ENCODE peak calls at places on chromosomes 13 and 19, in five cellular contexts. O is thyroid gland, M is IMR-90, X is stomach, A is transverse colon. R is an unnamed sample.

GRCh38 chr19:17103177-17103576 is 27.6 kb downstream of the MYO9B start:
- DNase-seq in O (no peak), M (peak), X (peak), A (peak), R (no peak)

GRCh38 chr19:29119582-29119981 is 93.4 kb downstream of the UQCRFS1 start:
- DNase-seq in O (no peak), M (no peak), X (no peak), A (no peak), R (no peak)

GRCh38 chr13:27920677-27921420 is 1.0 kb downstream of the PDX1 start:
- DNase-seq in O (no peak), M (peak), X (no peak), A (no peak), R (no peak)

GRCh38 chr13:114309806-114310410 is 4.4 kb upstream of the CHAMP1 start:
- DNase-seq in O (peak), M (no peak), X (no peak), A (no peak), R (no peak)

GRCh38 chr19:12985049-12985776 is 10.1 kb upstream of the NFIX start:
- DNase-seq in O (peak), M (peak), X (peak), A (peak), R (peak)

GRCh38 chr19:45774765-45775164 is 5.7 kb upstream of the SIX5 start:
- DNase-seq in O (no peak), M (no peak), X (no peak), A (peak), R (no peak)

GRCh38 chr13:113560645-113561416 is 23.7 kb upstream of the TFDP1 start:
- DNase-seq in O (no peak), M (no peak), X (peak), A (no peak), R (no peak)

GRCh38 chr19:2848625-2849024 is 7.3 kb downstream of the ZNF555 start:
- DNase-seq in O (no peak), M (peak), X (no peak), A (no peak), R (no peak)

GRCh38 chr19:10725415-10725814 is 7.5 kb downstream of the DNM2 start:
- DNase-seq in O (no peak), M (no peak), X (no peak), A (no peak), R (no peak)

GRCh38 chr19:2962018-2962670 is 15.2 kb upstream of the TLE6 start:
- DNase-seq in O (peak), M (peak), X (peak), A (peak), R (no peak)

GRCh38 chr19:53580871-53581835 is 43.2 kb downstream of the ZNF331 start:
- DNase-seq in O (no peak), M (no peak), X (no peak), A (no peak), R (no peak)

GRCh38 chr19:33421368-33421767 is 47.9 kb downstream of the CEBPG start:
- DNase-seq in O (no peak), M (no peak), X (no peak), A (no peak), R (no peak)

GRCh38 chr19:19647037-19647835 is 3.8 kb upstream of the GMIP start:
- DNase-seq in O (no peak), M (no peak), X (no peak), A (no peak), R (no peak)

GRCh38 chr19:19645233-19645870 is 1.9 kb upstream of the GMIP start:
- DNase-seq in O (no peak), M (no peak), X (no peak), A (no peak), R (no peak)

GRCh38 chr19:19642506-19643157 is 825 bp downstream of the GMIP start:
- DNase-seq in O (no peak), M (no peak), X (no peak), A (peak), R (no peak)

GRCh38 chr19:19644054-19644388 is 564 bp upstream of the GMIP start:
- DNase-seq in O (no peak), M (no peak), X (no peak), A (no peak), R (no peak)

GRCh38 chr19:19643158-19644053 is at the start of gene GMIP:
- DNase-seq in O (peak), M (peak), X (peak), A (peak), R (peak)
- TF ChIP-seq POLR2A in O (peak), M (no peak), X (no peak), A (peak), R (peak)

GRCh38 chr19:15453091-15453498 is 3.3 kb upstream of the WIZ start:
- DNase-seq in O (peak), M (no peak), X (no peak), A (no peak), R (no peak)

GRCh38 chr19:15454371-15454800 is 4.6 kb upstream of the WIZ start:
- DNase-seq in O (peak), M (no peak), X (peak), A (no peak), R (no peak)

GRCh38 chr19:15450528-15450890 is 753 bp upstream of the WIZ start:
- DNase-seq in O (no peak), M (no peak), X (no peak), A (no peak), R (no peak)

GRCh38 chr19:15453906-15454305 is 4.2 kb upstream of the WIZ start:
- DNase-seq in O (no peak), M (no peak), X (no peak), A (no peak), R (no peak)

GRCh38 chr19:15452111-15453047 is 2.6 kb upstream of the WIZ start:
- DNase-seq in O (peak), M (peak), X (peak), A (peak), R (peak)
- TF ChIP-seq POLR2A in O (peak), M (no peak), X (no peak), A (peak), R (peak)

DNA sequence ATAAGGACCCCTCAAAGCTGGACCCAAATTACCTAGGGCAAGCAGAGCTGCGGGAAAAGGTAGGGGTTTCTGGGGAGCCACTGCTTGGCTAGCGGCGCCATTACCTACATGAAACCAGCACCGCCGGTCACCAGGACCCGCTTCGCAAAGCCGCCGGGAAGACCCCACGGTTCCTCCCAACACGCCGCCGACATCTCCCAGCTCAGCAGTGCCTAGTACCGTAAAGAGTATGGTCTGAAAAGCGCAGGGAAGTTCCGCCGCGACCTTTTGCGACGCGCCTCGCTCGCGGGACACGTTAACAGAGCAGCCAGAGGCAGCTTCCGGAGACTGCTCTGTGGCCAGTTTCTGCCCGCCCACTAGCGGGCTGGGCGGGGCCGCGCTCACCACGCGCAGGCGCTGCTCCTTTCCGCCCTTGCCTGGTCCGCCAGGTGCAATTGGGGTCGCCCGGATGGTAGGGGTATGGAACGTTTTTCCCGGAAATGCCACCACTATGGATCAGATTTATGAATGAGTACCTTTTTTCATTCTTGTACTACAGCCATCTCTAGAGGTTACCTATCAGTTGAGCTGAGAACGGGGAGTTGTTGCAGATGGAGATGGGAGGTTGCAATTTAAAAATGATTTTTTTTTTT is at the start of gene TGDS:
- DNase-seq in O (peak), M (peak), X (peak), A (peak), R (peak)
- TF ChIP-seq POLR2A in O (peak), M (peak), X (peak), A (peak), R (peak)

DNA sequence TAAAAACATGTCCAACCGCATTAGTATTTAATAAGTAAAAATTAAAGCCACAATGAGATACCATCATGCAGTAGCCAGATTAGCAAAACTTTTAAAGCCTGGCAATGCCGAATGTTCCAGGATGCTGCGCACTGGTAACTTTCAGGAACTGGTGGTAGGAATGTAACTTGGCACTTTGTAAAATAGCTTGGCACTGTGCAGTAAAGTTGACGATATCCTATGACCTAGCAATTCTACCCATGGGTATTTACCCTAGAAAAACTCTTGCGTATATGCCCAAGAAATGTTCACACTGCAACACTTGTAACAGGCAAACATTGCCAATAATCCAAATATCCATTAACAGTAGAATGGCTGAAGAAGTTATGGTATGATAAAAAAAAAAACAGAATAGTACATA is 97.7 kb downstream of the SPACA7 start:
- DNase-seq in O (no peak), M (no peak), X (no peak), A (no peak), R (no peak)
- TF ChIP-seq POLR2A in O (no peak), M (no peak), X (no peak), A (no peak), R (no peak)